ENCODE peak calls at places on chromosome 13, in four cellular contexts. One of them, this sample, is unnamed.

GRCh38 chr13:100620792-100621191 is 32.2 kb upstream of the GGACT start:
- DNase-seq in cardiac fibroblast: no peak
- DNase-seq in fibroblast of the aortic adventitia: no peak
- DNase-seq in Daoy: no peak
- DNase-seq in this sample: no peak

GRCh38 chr13:85659493-85659892 is 139.7 kb downstream of the SLITRK6 start:
- DNase-seq in cardiac fibroblast: no peak
- DNase-seq in fibroblast of the aortic adventitia: no peak
- DNase-seq in Daoy: no peak
- DNase-seq in this sample: no peak

GRCh38 chr13:45468676-45469075 is 3.9 kb downstream of the COG3 start:
- DNase-seq in cardiac fibroblast: peak; percentile 2
- DNase-seq in fibroblast of the aortic adventitia: no peak
- DNase-seq in Daoy: no peak
- DNase-seq in this sample: no peak

GRCh38 chr13:51730927-51731326 is 73.0 kb downstream of the DHRS12 start:
- DNase-seq in cardiac fibroblast: no peak
- DNase-seq in fibroblast of the aortic adventitia: no peak
- DNase-seq in Daoy: no peak
- DNase-seq in this sample: no peak

GRCh38 chr13:111791131-111791530 is 275.8 kb upstream of the SOX1 start:
- DNase-seq in cardiac fibroblast: no peak
- DNase-seq in fibroblast of the aortic adventitia: no peak
- DNase-seq in Daoy: no peak
- DNase-seq in this sample: no peak

GRCh38 chr13:27465611-27466010 is 15.2 kb upstream of the MTIF3 start:
- DNase-seq in cardiac fibroblast: no peak
- DNase-seq in fibroblast of the aortic adventitia: no peak
- DNase-seq in Daoy: no peak
- DNase-seq in this sample: no peak

GRCh38 chr13:110347535-110348308 is 40.6 kb downstream of the COL4A2 start:
- DNase-seq in cardiac fibroblast: peak; percentile 99
- DNase-seq in fibroblast of the aortic adventitia: peak; percentile 83
- DNase-seq in Daoy: peak; percentile 91
- DNase-seq in this sample: peak; percentile 39

GRCh38 chr13:75704942-75705320 is 68.8 kb downstream of the LMO7 start:
- DNase-seq in cardiac fibroblast: peak; percentile 34
- DNase-seq in fibroblast of the aortic adventitia: no peak
- DNase-seq in Daoy: peak; percentile 51
- DNase-seq in this sample: peak; percentile 6

GRCh38 chr13:114124921-114125320 is 7.5 kb downstream of the RASA3 start:
- DNase-seq in cardiac fibroblast: peak; percentile 88
- DNase-seq in fibroblast of the aortic adventitia: peak; percentile 62
- DNase-seq in Daoy: peak; percentile 68
- DNase-seq in this sample: peak; percentile 40

GRCh38 chr13:43694265-43694664 is 92.5 kb downstream of the ENOX1 start:
- DNase-seq in cardiac fibroblast: no peak
- DNase-seq in fibroblast of the aortic adventitia: no peak
- DNase-seq in Daoy: no peak
- DNase-seq in this sample: no peak

GRCh38 chr13:40464349-40464748 is 202.1 kb downstream of the FOXO1 start:
- DNase-seq in cardiac fibroblast: no peak
- DNase-seq in fibroblast of the aortic adventitia: no peak
- DNase-seq in Daoy: no peak
- DNase-seq in this sample: no peak

GRCh38 chr13:83839158-83839557 is 43.1 kb downstream of the SLITRK1 start:
- DNase-seq in cardiac fibroblast: no peak
- DNase-seq in fibroblast of the aortic adventitia: no peak
- DNase-seq in Daoy: no peak
- DNase-seq in this sample: no peak

GRCh38 chr13:90591927-90592268 is 755.6 kb upstream of the MIR17HG start:
- DNase-seq in cardiac fibroblast: no peak
- DNase-seq in fibroblast of the aortic adventitia: no peak
- DNase-seq in Daoy: no peak
- DNase-seq in this sample: no peak

GRCh38 chr13:99448586-99448985 is 52.7 kb upstream of the TM9SF2 start:
- DNase-seq in cardiac fibroblast: no peak
- DNase-seq in fibroblast of the aortic adventitia: no peak
- DNase-seq in Daoy: no peak
- DNase-seq in this sample: no peak

GRCh38 chr13:24747248-24748151 is 16.5 kb upstream of the RNF17 start:
- DNase-seq in cardiac fibroblast: peak; percentile 23
- DNase-seq in fibroblast of the aortic adventitia: peak; percentile 2
- DNase-seq in Daoy: peak; percentile 45
- DNase-seq in this sample: no peak

GRCh38 chr13:33799950-33800592 is 17.9 kb upstream of the RFC3 start:
- DNase-seq in cardiac fibroblast: peak; percentile 64
- DNase-seq in fibroblast of the aortic adventitia: peak; percentile 71
- DNase-seq in Daoy: no peak
- DNase-seq in this sample: peak; percentile 14

GRCh38 chr13:111533900-111534645 is 213.6 kb downstream of the TEX29 start:
- DNase-seq in cardiac fibroblast: no peak
- DNase-seq in fibroblast of the aortic adventitia: no peak
- DNase-seq in Daoy: no peak
- DNase-seq in this sample: no peak

GRCh38 chr13:98144501-98145350 is 1.8 kb downstream of the FARP1 start:
- DNase-seq in cardiac fibroblast: peak; percentile 71
- DNase-seq in fibroblast of the aortic adventitia: peak; percentile 45
- DNase-seq in Daoy: peak; percentile 56
- DNase-seq in this sample: peak; percentile 43

GRCh38 chr13:51148952-51149573 is 38.0 kb upstream of the C13orf42 start:
- DNase-seq in cardiac fibroblast: peak; percentile 77
- DNase-seq in fibroblast of the aortic adventitia: peak; percentile 85
- DNase-seq in Daoy: peak; percentile 19
- DNase-seq in this sample: no peak

GRCh38 chr13:76828316-76828741 is 57.9 kb downstream of the KCTD12 start:
- DNase-seq in cardiac fibroblast: peak; percentile 40
- DNase-seq in fibroblast of the aortic adventitia: no peak
- DNase-seq in Daoy: no peak
- DNase-seq in this sample: no peak

GRCh38 chr13:100128373-100128772 is 39.5 kb downstream of the PCCA start:
- DNase-seq in cardiac fibroblast: peak; percentile 29
- DNase-seq in fibroblast of the aortic adventitia: peak; percentile 6
- DNase-seq in Daoy: peak; percentile 61
- DNase-seq in this sample: no peak

GRCh38 chr13:111515648-111516047 is 195.2 kb downstream of the TEX29 start:
- DNase-seq in cardiac fibroblast: no peak
- DNase-seq in fibroblast of the aortic adventitia: no peak
- DNase-seq in Daoy: no peak
- DNase-seq in this sample: no peak

GRCh38 chr13:74101436-74101835 is 32.8 kb downstream of the KLF12 start:
- DNase-seq in cardiac fibroblast: no peak
- DNase-seq in fibroblast of the aortic adventitia: no peak
- DNase-seq in Daoy: no peak
- DNase-seq in this sample: no peak

GRCh38 chr13:106213028-106213427 is 322.4 kb downstream of the EFNB2 start:
- DNase-seq in cardiac fibroblast: no peak
- DNase-seq in fibroblast of the aortic adventitia: no peak
- DNase-seq in Daoy: no peak
- DNase-seq in this sample: no peak

GRCh38 chr13:98751397-98752110 is 918 bp downstream of the SLC15A1 start:
- DNase-seq in cardiac fibroblast: peak; percentile 38
- DNase-seq in fibroblast of the aortic adventitia: peak; percentile 41
- DNase-seq in Daoy: peak; percentile 24
- DNase-seq in this sample: no peak

GRCh38 chr13:76783798-76784197 is 102.4 kb downstream of the KCTD12 start:
- DNase-seq in cardiac fibroblast: no peak
- DNase-seq in fibroblast of the aortic adventitia: no peak
- DNase-seq in Daoy: no peak
- DNase-seq in this sample: no peak

GRCh38 chr13:55440465-55441085 is 1700.1 kb upstream of the PRR20A start:
- DNase-seq in cardiac fibroblast: no peak
- DNase-seq in fibroblast of the aortic adventitia: no peak
- DNase-seq in Daoy: no peak
- DNase-seq in this sample: no peak

GRCh38 chr13:64684685-64685431 is 2545.3 kb downstream of the PCDH9 start:
- DNase-seq in cardiac fibroblast: peak; percentile 42
- DNase-seq in fibroblast of the aortic adventitia: peak; percentile 78
- DNase-seq in Daoy: no peak
- DNase-seq in this sample: no peak

GRCh38 chr13:101423872-101424271 is 7.6 kb upstream of the NALCN start:
- DNase-seq in cardiac fibroblast: no peak
- DNase-seq in fibroblast of the aortic adventitia: no peak
- DNase-seq in Daoy: no peak
- DNase-seq in this sample: no peak

GRCh38 chr13:41648314-41648935 is 191.1 kb downstream of the RGCC start:
- DNase-seq in cardiac fibroblast: peak; percentile 87
- DNase-seq in fibroblast of the aortic adventitia: peak; percentile 19
- DNase-seq in Daoy: peak; percentile 46
- DNase-seq in this sample: peak; percentile 74

GRCh38 chr13:95239293-95239692 is 62.0 kb downstream of the ABCC4 start:
- DNase-seq in cardiac fibroblast: no peak
- DNase-seq in fibroblast of the aortic adventitia: peak; percentile 8
- DNase-seq in Daoy: no peak
- DNase-seq in this sample: no peak

GRCh38 chr13:77907653-77908341 is 10.8 kb downstream of the EDNRB start:
- DNase-seq in cardiac fibroblast: no peak
- DNase-seq in fibroblast of the aortic adventitia: peak; percentile 58
- DNase-seq in Daoy: no peak
- DNase-seq in this sample: no peak

GRCh38 chr13:30464496-30465351 is 1.0 kb downstream of the HMGB1 start:
- DNase-seq in cardiac fibroblast: peak; percentile 69
- DNase-seq in fibroblast of the aortic adventitia: peak; percentile 80
- DNase-seq in Daoy: peak; percentile 77
- DNase-seq in this sample: peak; percentile 66

GRCh38 chr13:59950201-59950730 is 213.5 kb downstream of the DIAPH3 start:
- DNase-seq in cardiac fibroblast: peak; percentile 44
- DNase-seq in fibroblast of the aortic adventitia: no peak
- DNase-seq in Daoy: no peak
- DNase-seq in this sample: no peak

GRCh38 chr13:92991687-92992086 is 234.9 kb upstream of the GPC6 start:
- DNase-seq in cardiac fibroblast: peak; percentile 5
- DNase-seq in fibroblast of the aortic adventitia: peak; percentile 54
- DNase-seq in Daoy: no peak
- DNase-seq in this sample: no peak

GRCh38 chr13:98509271-98510155 is 67.4 kb downstream of the STK24 start:
- DNase-seq in cardiac fibroblast: peak; percentile 96
- DNase-seq in fibroblast of the aortic adventitia: peak; percentile 96
- DNase-seq in Daoy: peak; percentile 88
- DNase-seq in this sample: peak; percentile 55

GRCh38 chr13:73001971-73002370 is 56.8 kb upstream of the KLF5 start:
- DNase-seq in cardiac fibroblast: no peak
- DNase-seq in fibroblast of the aortic adventitia: no peak
- DNase-seq in Daoy: no peak
- DNase-seq in this sample: no peak

GRCh38 chr13:35388979-35389378 is 87.5 kb downstream of the MAB21L1 start:
- DNase-seq in cardiac fibroblast: peak; percentile 74
- DNase-seq in fibroblast of the aortic adventitia: peak; percentile 58
- DNase-seq in Daoy: no peak
- DNase-seq in this sample: peak; percentile 4

GRCh38 chr13:74977498-74977897 is 504.5 kb downstream of the TBC1D4 start:
- DNase-seq in cardiac fibroblast: peak; percentile 17
- DNase-seq in fibroblast of the aortic adventitia: no peak
- DNase-seq in Daoy: no peak
- DNase-seq in this sample: no peak

This sample was measured in H4.